ENCODE peak calls at places on chromosome 16, in eight cellular contexts. I, Z, F, W, X, K, S and Q are unnamed samples.
A peak's percentile ranks its signal among the peaks of the same experiment; 100 is the strongest.

GRCh38 chr16:73280366-73280765 is 232.4 kb upstream of the ZFHX3 start:
- DNase-seq in X (no peak), W (no peak), K (no peak), I (no peak), F (no peak), S (no peak), Z (no peak), Q (no peak)

GRCh38 chr16:23119570-23119969 is 29.7 kb downstream of the USP31 start:
- DNase-seq in S (no peak), X (no peak), W (no peak), F (no peak), K (peak; percentile 59), Z (no peak), I (no peak), Q (no peak)

GRCh38 chr16:26050489-26050888 is 358.7 kb downstream of the HS3ST4 start:
- DNase-seq in S (no peak), X (no peak), K (no peak), Z (no peak), I (no peak), W (no peak), F (no peak), Q (peak; percentile 28)

GRCh38 chr16:77732241-77732946 is 10.1 kb downstream of the NUDT7 start:
- DNase-seq in W (no peak), F (no peak), K (peak; percentile 95), Z (no peak), X (no peak), S (no peak), I (no peak), Q (no peak)

GRCh38 chr16:83330251-83330650 is 477.5 kb upstream of the HSBP1 start:
- DNase-seq in F (no peak), K (no peak), X (no peak), S (no peak), Z (no peak), W (no peak), I (no peak), Q (no peak)

GRCh38 chr16:82185012-82185411 is 15.0 kb upstream of the MPHOSPH6 start:
- DNase-seq in K (no peak), W (no peak), Z (no peak), I (no peak), F (no peak), X (no peak), S (no peak), Q (no peak)

GRCh38 chr16:87463722-87464690 is 28.8 kb downstream of the ZCCHC14 start:
- DNase-seq in Z (peak; percentile 45), F (no peak), W (peak; percentile 11), S (no peak), X (no peak), K (peak; percentile 89), I (peak; percentile 31), Q (no peak)

GRCh38 chr16:86834451-86835035 is 256.2 kb downstream of the FOXL1 start:
- DNase-seq in F (no peak), I (no peak), K (peak; percentile 88), S (peak; percentile 27), Z (no peak), W (no peak), X (no peak), Q (peak; percentile 26)

GRCh38 chr16:29986931-29987330 is 8.5 kb downstream of the HIRIP3 start:
- DNase-seq in Z (no peak), F (no peak), X (no peak), S (no peak), K (no peak), I (no peak), W (no peak), Q (no peak)

GRCh38 chr16:20995711-20996110 is 95.1 kb downstream of the LYRM1 start:
- DNase-seq in I (no peak), X (no peak), F (no peak), S (no peak), W (no peak), K (no peak), Z (no peak), Q (no peak)

GRCh38 chr16:26752166-26752565 is 314.6 kb upstream of the C16orf82 start:
- DNase-seq in K (no peak), I (no peak), S (no peak), W (no peak), X (no peak), Z (no peak), F (no peak), Q (no peak)

GRCh38 chr16:81374514-81374913 is 59.8 kb downstream of the GAN start:
- DNase-seq in S (no peak), I (no peak), W (no peak), Z (no peak), X (no peak), F (no peak), K (no peak), Q (no peak)

GRCh38 chr16:85593503-85594195 is 19.5 kb upstream of the GSE1 start:
- DNase-seq in Z (no peak), W (no peak), F (no peak), S (no peak), I (no peak), K (no peak), X (no peak), Q (no peak)

GRCh38 chr16:35195173-35195863 is 1735.9 kb downstream of the TP53TG3F start:
- DNase-seq in S (no peak), I (no peak), K (no peak), W (no peak), Z (no peak), F (no peak), X (no peak), Q (no peak)

GRCh38 chr16:35194681-35195080 is 1735.3 kb downstream of the TP53TG3F start:
- DNase-seq in W (no peak), F (no peak), K (no peak), I (no peak), Z (no peak), X (no peak), S (no peak), Q (no peak)

GRCh38 chr16:35195864-35196216 is 1736.4 kb downstream of the TP53TG3F start:
- DNase-seq in S (no peak), I (no peak), F (no peak), X (no peak), W (no peak), K (no peak), Z (no peak), Q (no peak)

GRCh38 chr16:35197656-35198055 is 1738.2 kb downstream of the TP53TG3F start:
- DNase-seq in S (no peak), Z (no peak), I (no peak), X (no peak), K (no peak), F (no peak), W (no peak), Q (no peak)

GRCh38 chr16:35196313-35196712 is 1736.9 kb downstream of the TP53TG3F start:
- DNase-seq in S (no peak), I (no peak), W (no peak), X (no peak), Z (no peak), K (no peak), F (no peak), Q (no peak)
- H3K9me3 ChIP-seq in S (no peaks in the 10 kb centered on the region), I (no peaks in the 10 kb centered on the region), W (peaks cover 4% of the 10 kb centered on the region), X (no peaks in the 10 kb centered on the region), Z (no peaks in the 10 kb centered on the region), K (peaks cover 28% of the 10 kb centered on the region), F (peaks cover 5% of the 10 kb centered on the region), Q (no peaks in the 10 kb centered on the region)

GRCh38 chr16:1487395-1488053 is 1.2 kb downstream of the PTX4 start:
- DNase-seq in K (no peak), W (no peak), Z (no peak), F (no peak), I (no peak), X (no peak), S (peak; percentile 10), Q (no peak)
- H3K27ac ChIP-seq in K (no peak overlapping the region), W (no peak overlapping the region), Z (no peak overlapping the region), F (no peak overlapping the region), I (no peak overlapping the region), X (no peak overlapping the region), S (no peak overlapping the region), Q (no peak overlapping the region)

GRCh38 chr16:1180772-1181714 is 28.1 kb downstream of the CACNA1H start:
- DNase-seq in K (no peak), F (no peak), I (no peak), X (no peak), Z (peak; percentile 76), W (no peak), S (peak; percentile 71), Q (no peak)
- TF ChIP-seq CTCF in K (peak; percentile 36), F (no peak), I (no peak), X (no peak), Z (no peak), W (no peak), S (no peak), Q (no peak)

GRCh38 chr16:35150805-35151312 is 1691.4 kb downstream of the TP53TG3F start:
- DNase-seq in Z (no peak), F (no peak), I (no peak), X (no peak), K (no peak), W (no peak), S (no peak), Q (no peak)
- H3K9me3 ChIP-seq in Z (no peaks in the 10 kb centered on the region), F (peaks cover 13% of the 10 kb centered on the region), I (no peaks in the 10 kb centered on the region), X (no peaks in the 10 kb centered on the region), K (peaks cover 36% of the 10 kb centered on the region), W (peaks cover 33% of the 10 kb centered on the region), S (no peaks in the 10 kb centered on the region), Q (no peaks in the 10 kb centered on the region)